ENCODE peak calls at places on chromosomes 3 and 15, in ten cellular contexts. E is stimulated activated CD4-positive, alpha-beta T cell treated with anti-CD3 and anti-CD28 coated beads, Interleukin-2, amount 100 ng/mL, for 48 hours; X is HuH-7.5; F is NCI-H2171 treated with DMSO at 0.1 percent for 48 hours; U is OCI-LY7; W is activated T-cell treated with anti-CD3 and anti-CD28 coated beads, Interleukin-2, amount 50 U/mL, for 48 hours; V is Ammon's horn; Z is GDM1; O is astrocyte; R is activated CD4-positive, alpha-beta T cell treated with anti-CD3 and anti-CD28 coated beads, Interleukin-2, amount 10 ng/mL, durations not matched to agents 24 days and 14 days. L is an unnamed sample.

GRCh38 chr15:28110416-28110975 is 11.4 kb upstream of the OCA2 start:
- DNase-seq in E (no peak), X (no peak), F (peak), U (no peak), W (no peak), V (peak), Z (no peak), O (no peak), R (no peak), L (peak)

GRCh38 chr15:89958107-89958805 is 42.9 kb upstream of the ZNF710 start:
- DNase-seq in E (no peak), X (no peak), F (peak), U (no peak), W (no peak), V (no peak), Z (no peak), O (no peak), R (no peak), L (no peak)

GRCh38 chr3:5784656-5785055 is 597.1 kb downstream of the EDEM1 start:
- DNase-seq in E (no peak), X (no peak), F (no peak), U (no peak), W (no peak), V (no peak), Z (no peak), O (no peak), R (no peak), L (no peak)

GRCh38 chr3:49756036-49756435 is 30.3 kb downstream of the IP6K1 start:
- DNase-seq in E (no peak), X (no peak), F (no peak), U (no peak), W (no peak), V (no peak), Z (no peak), O (no peak), R (no peak), L (peak)

GRCh38 chr3:127209155-127209839 is 16.4 kb downstream of the PRR23E start:
- DNase-seq in E (no peak), X (no peak), F (no peak), U (no peak), W (no peak), V (no peak), Z (no peak), O (no peak), R (peak), L (no peak)

GRCh38 chr3:195906865-195907729 is 1.3 kb downstream of the TNK2 start:
- DNase-seq in E (peak), X (no peak), F (peak), U (peak), W (peak), V (peak), Z (peak), O (no peak), R (peak), L (peak)

GRCh38 chr15:50911001-50911400 is 2.5 kb downstream of the AP4E1 start:
- DNase-seq in E (no peak), X (no peak), F (no peak), U (no peak), W (no peak), V (no peak), Z (no peak), O (peak), R (no peak), L (no peak)

GRCh38 chr15:33031324-33031736 is 163.2 kb downstream of the FMN1 start:
- DNase-seq in E (no peak), X (no peak), F (peak), U (no peak), W (no peak), V (peak), Z (no peak), O (peak), R (no peak), L (no peak)

GRCh38 chr3:96900059-96900458 is 85.7 kb downstream of the EPHA6 start:
- DNase-seq in E (no peak), X (no peak), F (no peak), U (no peak), W (no peak), V (no peak), Z (no peak), O (no peak), R (no peak), L (no peak)